ENCODE peak calls at places on chromosomes 3 and 15, in ten cellular contexts. One of them, this sample, is unnamed.

GRCh38 chr3:138567403-138567802 is 26.7 kb downstream of the CEP70 start:
- DNase-seq in Panc1: no peak
- DNase-seq in PC-3: peak
- DNase-seq in tibial artery: no peak
- DNase-seq in lung: no peak
- DNase-seq in esophagus squamous epithelium: no peak
- DNase-seq in uterus: no peak
- DNase-seq in ovary: no peak
- DNase-seq in CD4-positive, alpha-beta T cell: no peak
- DNase-seq in upper lobe of right lung: no peak
- DNase-seq in this sample: no peak

GRCh38 chr3:64029287-64029686 is 6.0 kb upstream of the PSMD6 start:
- DNase-seq in CD4-positive, alpha-beta T cell: no peak
- DNase-seq in ovary: no peak
- DNase-seq in PC-3: no peak
- DNase-seq in lung: no peak
- DNase-seq in upper lobe of right lung: no peak
- DNase-seq in Panc1: no peak
- DNase-seq in esophagus squamous epithelium: no peak
- DNase-seq in tibial artery: no peak
- DNase-seq in uterus: no peak
- DNase-seq in this sample: no peak

GRCh38 chr15:35833590-35833989 is 287.6 kb upstream of the DPH6 start:
- DNase-seq in esophagus squamous epithelium: no peak
- DNase-seq in upper lobe of right lung: no peak
- DNase-seq in ovary: no peak
- DNase-seq in Panc1: no peak
- DNase-seq in CD4-positive, alpha-beta T cell: no peak
- DNase-seq in PC-3: no peak
- DNase-seq in uterus: no peak
- DNase-seq in tibial artery: no peak
- DNase-seq in lung: no peak
- DNase-seq in this sample: no peak

GRCh38 chr3:9653565-9654248 is 4.4 kb downstream of the MTMR14 start:
- DNase-seq in ovary: no peak
- DNase-seq in lung: no peak
- DNase-seq in uterus: no peak
- DNase-seq in CD4-positive, alpha-beta T cell: no peak
- DNase-seq in esophagus squamous epithelium: no peak
- DNase-seq in PC-3: no peak
- DNase-seq in upper lobe of right lung: no peak
- DNase-seq in tibial artery: no peak
- DNase-seq in Panc1: no peak
- DNase-seq in this sample: no peak

GRCh38 chr3:149378420-149379388 is 1.3 kb upstream of the TM4SF1 start:
- DNase-seq in upper lobe of right lung: no peak
- DNase-seq in ovary: no peak
- DNase-seq in Panc1: no peak
- DNase-seq in CD4-positive, alpha-beta T cell: no peak
- DNase-seq in lung: no peak
- DNase-seq in esophagus squamous epithelium: no peak
- DNase-seq in uterus: no peak
- DNase-seq in tibial artery: no peak
- DNase-seq in PC-3: peak
- DNase-seq in this sample: no peak

GRCh38 chr3:162777118-162777517 is 1280.5 kb downstream of the OTOL1 start:
- DNase-seq in uterus: no peak
- DNase-seq in upper lobe of right lung: no peak
- DNase-seq in esophagus squamous epithelium: no peak
- DNase-seq in tibial artery: no peak
- DNase-seq in PC-3: no peak
- DNase-seq in ovary: no peak
- DNase-seq in lung: no peak
- DNase-seq in CD4-positive, alpha-beta T cell: no peak
- DNase-seq in Panc1: no peak
- DNase-seq in this sample: no peak

GRCh38 chr3:194472290-194472920 is 14.4 kb downstream of the ATP13A3 start:
- DNase-seq in upper lobe of right lung: no peak
- DNase-seq in esophagus squamous epithelium: no peak
- DNase-seq in Panc1: peak
- DNase-seq in PC-3: peak
- DNase-seq in uterus: no peak
- DNase-seq in ovary: no peak
- DNase-seq in tibial artery: no peak
- DNase-seq in CD4-positive, alpha-beta T cell: no peak
- DNase-seq in lung: no peak
- DNase-seq in this sample: no peak

GRCh38 chr3:81299486-81299885 is 462.0 kb downstream of the GBE1 start:
- DNase-seq in lung: no peak
- DNase-seq in PC-3: peak
- DNase-seq in tibial artery: no peak
- DNase-seq in uterus: no peak
- DNase-seq in ovary: no peak
- DNase-seq in Panc1: no peak
- DNase-seq in esophagus squamous epithelium: no peak
- DNase-seq in upper lobe of right lung: no peak
- DNase-seq in CD4-positive, alpha-beta T cell: no peak
- DNase-seq in this sample: no peak

GRCh38 chr15:65097651-65098263 is 17.2 kb downstream of the UBAP1L start:
- DNase-seq in CD4-positive, alpha-beta T cell: no peak
- DNase-seq in tibial artery: peak
- DNase-seq in Panc1: no peak
- DNase-seq in upper lobe of right lung: no peak
- DNase-seq in uterus: no peak
- DNase-seq in esophagus squamous epithelium: no peak
- DNase-seq in PC-3: no peak
- DNase-seq in lung: no peak
- DNase-seq in ovary: no peak
- DNase-seq in this sample: no peak

GRCh38 chr3:142904639-142905441 is 16.0 kb upstream of the PCOLCE2 start:
- DNase-seq in ovary: no peak
- DNase-seq in upper lobe of right lung: no peak
- DNase-seq in Panc1: no peak
- DNase-seq in esophagus squamous epithelium: no peak
- DNase-seq in PC-3: peak
- DNase-seq in CD4-positive, alpha-beta T cell: no peak
- DNase-seq in uterus: no peak
- DNase-seq in tibial artery: no peak
- DNase-seq in lung: no peak
- DNase-seq in this sample: no peak

GRCh38 chr15:77024273-77025065 is 29.5 kb downstream of the PSTPIP1 start:
- DNase-seq in CD4-positive, alpha-beta T cell: peak
- DNase-seq in ovary: peak
- DNase-seq in tibial artery: peak
- DNase-seq in lung: peak
- DNase-seq in Panc1: peak
- DNase-seq in PC-3: peak
- DNase-seq in uterus: peak
- DNase-seq in esophagus squamous epithelium: no peak
- DNase-seq in upper lobe of right lung: peak
- DNase-seq in this sample: peak

GRCh38 chr15:25982736-25983135 is 119.6 kb upstream of the ATP10A start:
- DNase-seq in PC-3: no peak
- DNase-seq in ovary: no peak
- DNase-seq in esophagus squamous epithelium: no peak
- DNase-seq in lung: no peak
- DNase-seq in CD4-positive, alpha-beta T cell: no peak
- DNase-seq in Panc1: no peak
- DNase-seq in tibial artery: no peak
- DNase-seq in uterus: no peak
- DNase-seq in upper lobe of right lung: no peak
- DNase-seq in this sample: no peak

GRCh38 chr15:74253276-74253921 is 17.3 kb downstream of the CCDC33 start:
- DNase-seq in Panc1: no peak
- DNase-seq in uterus: no peak
- DNase-seq in upper lobe of right lung: no peak
- DNase-seq in ovary: no peak
- DNase-seq in tibial artery: no peak
- DNase-seq in esophagus squamous epithelium: no peak
- DNase-seq in lung: no peak
- DNase-seq in CD4-positive, alpha-beta T cell: no peak
- DNase-seq in PC-3: no peak
- DNase-seq in this sample: no peak
- H3K27ac ChIP-seq in Panc1: no peak
- H3K27ac ChIP-seq in uterus: no peak
- H3K27ac ChIP-seq in upper lobe of right lung: no peak
- H3K27ac ChIP-seq in ovary: no peak
- H3K27ac ChIP-seq in tibial artery: no peak
- H3K27ac ChIP-seq in esophagus squamous epithelium: no peak
- H3K27ac ChIP-seq in lung: no peak
- H3K27ac ChIP-seq in CD4-positive, alpha-beta T cell: no peak
- H3K27ac ChIP-seq in PC-3: no peak
- H3K27ac ChIP-seq in this sample: no peak

DNA sequence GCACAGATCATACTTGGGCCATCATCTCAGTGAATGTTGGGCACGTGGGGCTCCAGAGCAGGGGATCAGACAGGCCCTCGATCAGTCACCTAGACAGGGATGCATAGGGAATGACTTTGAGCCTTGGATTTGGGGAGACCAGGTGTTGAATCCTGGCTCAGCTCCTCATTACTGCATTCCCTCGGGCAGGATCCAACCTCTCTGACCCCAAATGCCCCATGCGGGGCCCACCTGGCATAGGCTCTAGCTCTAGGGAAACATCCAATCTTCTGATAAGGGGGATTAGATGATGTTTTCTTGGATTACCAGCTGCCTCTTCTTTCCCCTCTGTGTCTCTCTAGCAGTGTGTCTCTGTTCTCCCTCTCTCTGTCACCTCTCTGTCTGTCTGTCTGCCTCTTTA is 22.7 kb downstream of the LOXL1 start:
- DNase-seq in PC-3: no peak
- DNase-seq in CD4-positive, alpha-beta T cell: no peak
- DNase-seq in upper lobe of right lung: peak
- DNase-seq in tibial artery: peak
- DNase-seq in lung: no peak
- DNase-seq in Panc1: no peak
- DNase-seq in esophagus squamous epithelium: no peak
- DNase-seq in ovary: peak
- DNase-seq in uterus: no peak
- DNase-seq in this sample: peak
- H3K27ac ChIP-seq in PC-3: no peak
- H3K27ac ChIP-seq in CD4-positive, alpha-beta T cell: no peak
- H3K27ac ChIP-seq in upper lobe of right lung: no peak
- H3K27ac ChIP-seq in tibial artery: peak
- H3K27ac ChIP-seq in lung: no peak
- H3K27ac ChIP-seq in Panc1: no peak
- H3K27ac ChIP-seq in esophagus squamous epithelium: no peak
- H3K27ac ChIP-seq in ovary: no peak
- H3K27ac ChIP-seq in uterus: no peak
- H3K27ac ChIP-seq in this sample: no peak

DNA sequence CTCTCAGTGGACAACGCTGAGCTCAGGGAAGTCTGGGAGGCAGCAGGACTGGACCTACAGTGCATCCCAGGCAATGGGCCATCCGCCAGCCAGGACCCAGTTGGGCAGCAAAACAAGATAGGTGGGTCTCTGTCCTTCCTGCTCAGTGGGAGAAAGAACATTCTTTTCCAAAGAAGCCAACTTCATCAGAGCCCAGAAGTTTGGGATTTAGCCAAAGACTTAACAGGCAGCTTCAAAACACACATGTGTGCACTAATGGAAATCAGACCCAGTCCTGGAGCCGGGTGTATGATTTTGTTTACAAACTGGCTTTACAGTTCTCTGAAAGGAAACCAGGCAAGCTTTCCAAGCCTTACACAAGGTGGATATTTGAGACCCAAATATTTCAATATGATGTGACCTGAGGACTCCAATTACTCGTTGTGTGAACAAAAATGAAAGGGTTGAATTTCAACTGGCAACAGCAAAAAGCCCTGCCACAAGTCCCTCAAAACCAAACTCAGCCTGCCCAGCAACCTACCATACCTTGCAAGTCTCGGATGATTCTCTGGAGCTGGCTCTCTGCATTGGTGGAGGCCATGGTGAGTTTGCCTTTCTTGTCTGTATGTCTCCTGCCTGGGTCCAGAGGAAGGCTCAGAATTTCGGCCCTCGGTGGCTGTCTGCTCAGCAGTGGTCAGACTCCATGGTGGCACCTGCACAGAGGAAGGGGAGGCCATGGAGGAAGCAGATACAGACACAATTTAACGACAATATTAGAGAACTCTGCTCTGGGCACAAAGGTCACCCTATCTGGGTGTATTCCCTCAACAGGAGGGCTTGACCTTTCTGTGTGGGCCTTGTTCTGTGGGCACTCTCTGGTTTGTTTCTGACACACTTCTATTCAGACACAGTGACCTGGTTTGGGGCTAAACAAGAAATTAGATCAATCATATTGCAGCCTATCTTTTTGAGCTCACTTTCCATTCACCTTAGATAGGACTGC is 11.0 kb downstream of the FYCO1 start:
- DNase-seq in Panc1: no peak
- DNase-seq in CD4-positive, alpha-beta T cell: no peak
- DNase-seq in esophagus squamous epithelium: no peak
- DNase-seq in lung: no peak
- DNase-seq in tibial artery: no peak
- DNase-seq in ovary: peak
- DNase-seq in upper lobe of right lung: no peak
- DNase-seq in uterus: no peak
- DNase-seq in PC-3: no peak
- DNase-seq in this sample: no peak
- H3K27ac ChIP-seq in Panc1: no peak
- H3K27ac ChIP-seq in CD4-positive, alpha-beta T cell: no peak
- H3K27ac ChIP-seq in esophagus squamous epithelium: peak
- H3K27ac ChIP-seq in lung: peak
- H3K27ac ChIP-seq in tibial artery: peak
- H3K27ac ChIP-seq in ovary: no peak
- H3K27ac ChIP-seq in upper lobe of right lung: peak
- H3K27ac ChIP-seq in uterus: peak
- H3K27ac ChIP-seq in PC-3: no peak
- H3K27ac ChIP-seq in this sample: peak

GRCh38 chr3:69063636-69064035 is 11.5 kb upstream of the TMF1 start:
- DNase-seq in Panc1: no peak
- DNase-seq in ovary: no peak
- DNase-seq in tibial artery: no peak
- DNase-seq in upper lobe of right lung: no peak
- DNase-seq in uterus: no peak
- DNase-seq in PC-3: no peak
- DNase-seq in esophagus squamous epithelium: no peak
- DNase-seq in lung: no peak
- DNase-seq in CD4-positive, alpha-beta T cell: no peak
- DNase-seq in this sample: no peak

GRCh38 chr3:69065318-69065964 is 13.3 kb upstream of the TMF1 start:
- DNase-seq in tibial artery: no peak
- DNase-seq in upper lobe of right lung: no peak
- DNase-seq in PC-3: no peak
- DNase-seq in ovary: no peak
- DNase-seq in esophagus squamous epithelium: no peak
- DNase-seq in CD4-positive, alpha-beta T cell: no peak
- DNase-seq in uterus: no peak
- DNase-seq in lung: no peak
- DNase-seq in Panc1: no peak
- DNase-seq in this sample: no peak

DNA sequence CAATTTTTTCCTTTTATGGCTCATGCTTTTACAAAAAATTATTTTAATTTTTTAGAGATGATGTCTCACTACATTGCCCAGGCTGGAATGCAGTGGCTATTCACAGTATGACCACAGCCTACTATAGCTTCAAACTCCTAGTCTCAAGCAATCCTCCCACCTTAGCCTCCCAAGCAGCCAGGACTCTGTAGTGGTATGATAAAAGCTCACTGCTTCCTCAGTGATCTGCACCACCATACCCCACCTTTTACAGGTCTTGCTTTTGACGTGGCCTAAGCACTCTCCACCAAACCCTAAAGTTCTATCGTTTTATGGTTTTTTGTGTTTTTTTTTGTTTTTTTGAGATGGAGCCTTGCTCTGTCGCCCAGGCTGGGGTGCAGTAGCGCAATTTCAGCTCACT is 14.0 kb upstream of the TMF1 start:
- DNase-seq in CD4-positive, alpha-beta T cell: no peak
- DNase-seq in ovary: no peak
- DNase-seq in Panc1: no peak
- DNase-seq in uterus: no peak
- DNase-seq in tibial artery: no peak
- DNase-seq in upper lobe of right lung: no peak
- DNase-seq in lung: no peak
- DNase-seq in PC-3: no peak
- DNase-seq in esophagus squamous epithelium: no peak
- DNase-seq in this sample: no peak
- H3K27ac ChIP-seq in CD4-positive, alpha-beta T cell: no peak
- H3K27ac ChIP-seq in ovary: no peak
- H3K27ac ChIP-seq in Panc1: no peak
- H3K27ac ChIP-seq in uterus: no peak
- H3K27ac ChIP-seq in tibial artery: no peak
- H3K27ac ChIP-seq in upper lobe of right lung: no peak
- H3K27ac ChIP-seq in lung: no peak
- H3K27ac ChIP-seq in PC-3: no peak
- H3K27ac ChIP-seq in esophagus squamous epithelium: no peak
- H3K27ac ChIP-seq in this sample: no peak

This sample was measured in aorta.